ENCODE peak calls at places on chromosomes 4 and X, in four cellular contexts. L, G, K and T are unnamed samples.

GRCh38 chr4:96035727-96036126 is 195.8 kb downstream of the PDHA2 start:
- DNase-seq in G (no peak), K (peak; percentile 52), L (no peak), T (peak; percentile 23)

GRCh38 chr4:153204247-153205027 is at the start of gene TRIM2:
- DNase-seq in G (no peak), L (peak; percentile 66), K (peak; percentile 85), T (peak; percentile 78)

GRCh38 chrX:78092296-78092695 is 11.8 kb upstream of the PGK1 start:
- DNase-seq in L (peak; percentile 24), G (peak; percentile 39), K (peak; percentile 52), T (peak; percentile 32)

GRCh38 chrX:45524296-45524695 is 323.6 kb upstream of the DIPK2B start:
- DNase-seq in L (no peak), G (no peak), K (no peak), T (no peak)

GRCh38 chr4:6154875-6155274 is 45.5 kb downstream of the JAKMIP1 start:
- DNase-seq in G (no peak), L (no peak), K (no peak), T (no peak)

GRCh38 chr4:7970031-7970946 is 30.6 kb upstream of the AFAP1 start:
- DNase-seq in K (no peak), G (peak; percentile 26), L (peak; percentile 43), T (no peak)

GRCh38 chr4:112343330-112343729 is 46.2 kb downstream of the ALPK1 start:
- DNase-seq in G (no peak), L (no peak), K (no peak), T (no peak)

GRCh38 chr4:98289375-98289774 is 28.2 kb downstream of the RAP1GDS1 start:
- DNase-seq in G (no peak), L (no peak), K (no peak), T (no peak)

GRCh38 chr4:16550488-16550980 is 324.3 kb upstream of the TAPT1 start:
- DNase-seq in K (no peak), L (no peak), G (no peak), T (no peak)

GRCh38 chr4:67687639-67688038 is 13.3 kb downstream of the UBA6 start:
- DNase-seq in L (peak; percentile 74), K (no peak), G (no peak), T (no peak)

GRCh38 chr4:7334521-7335275 is 100.0 kb downstream of the PSAPL1 start:
- DNase-seq in G (no peak), K (no peak), L (no peak), T (peak; percentile 72)

GRCh38 chr4:86493460-86493859 is 100.7 kb upstream of the PTPN13 start:
- DNase-seq in G (no peak), K (no peak), L (peak; percentile 62), T (no peak)

GRCh38 chr4:53547983-53548382 is 43.3 kb downstream of the LNX1 start:
- DNase-seq in G (no peak), L (peak; percentile 56), K (no peak), T (no peak)

GRCh38 chrX:2781226-2781571 is 29.4 kb downstream of the XG start:
- DNase-seq in K (no peak), L (no peak), G (no peak), T (peak; percentile 61)

GRCh38 chr4:1222938-1223690 is 25.8 kb downstream of the CTBP1 start:
- DNase-seq in L (no peak), K (no peak), G (no peak), T (no peak)

GRCh38 chrX:122504026-122504425 is 680.1 kb upstream of the GRIA3 start:
- DNase-seq in K (no peak), G (no peak), L (peak; percentile 25), T (no peak)

GRCh38 chr4:152805071-152805650 is 25.4 kb downstream of the ARFIP1 start:
- DNase-seq in L (no peak), G (no peak), K (no peak), T (no peak)

GRCh38 chr4:158758142-158758541 is 10.7 kb upstream of the FNIP2 start:
- DNase-seq in K (no peak), L (peak; percentile 66), G (no peak), T (no peak)

GRCh38 chr4:59122626-59123025 is 2012.4 kb upstream of the IGFBP7 start:
- DNase-seq in L (no peak), K (no peak), G (no peak), T (peak; percentile 40)

GRCh38 chr4:186149872-186150271 is 41.5 kb upstream of the CYP4V2 start:
- DNase-seq in G (no peak), L (peak; percentile 57), K (peak; percentile 21), T (peak; percentile 55)

GRCh38 chr4:152485726-152486276 is 50.1 kb downstream of the FBXW7 start:
- DNase-seq in G (peak; percentile 30), L (peak; percentile 71), K (no peak), T (no peak)

GRCh38 chr4:72909461-72909860 is 160.1 kb downstream of the COX18 start:
- DNase-seq in K (peak; percentile 45), G (no peak), L (peak; percentile 23), T (peak; percentile 18)

GRCh38 chrX:110086162-110086915 is 83.4 kb downstream of the TMEM164 start:
- DNase-seq in G (no peak), K (no peak), L (peak; percentile 17), T (no peak)

GRCh38 chrX:155632424-155633100 is 19.8 kb upstream of the TMLHE start:
- DNase-seq in K (no peak), L (peak; percentile 4), G (no peak), T (no peak)

GRCh38 chr4:72631296-72631695 is 62.3 kb upstream of the ADAMTS3 start:
- DNase-seq in G (no peak), L (peak; percentile 84), K (no peak), T (no peak)

GRCh38 chr4:180766903-180767302 is 1476.3 kb upstream of the TENM3 start:
- DNase-seq in L (no peak), K (no peak), G (no peak), T (no peak)

GRCh38 chr4:60589425-60589824 is 610.7 kb upstream of the ADGRL3 start:
- DNase-seq in L (no peak), K (no peak), G (no peak), T (no peak)

GRCh38 chr4:78642934-78643333 is 91.4 kb downstream of the ANXA3 start:
- DNase-seq in L (no peak), G (no peak), K (no peak), T (no peak)

GRCh38 chrX:103197721-103198306 is 17.1 kb upstream of the BEX4 start:
- DNase-seq in K (no peak), G (no peak), L (peak; percentile 42), T (no peak)

GRCh38 chr4:142329304-142329703 is 516.8 kb downstream of the INPP4B start:
- DNase-seq in K (no peak), L (no peak), G (no peak), T (no peak)

GRCh38 chr4:55215087-55215486 is 89.7 kb upstream of the KDR start:
- DNase-seq in K (no peak), G (no peak), L (no peak), T (no peak)

GRCh38 chrX:63434206-63434605 is 83.1 kb upstream of the SPIN4 start:
- DNase-seq in K (no peak), L (no peak), G (no peak), T (no peak)
- H3K4me3 ChIP-seq in K (no peak overlapping the region), L (no peak overlapping the region), G (no peak overlapping the region), T (no peak overlapping the region)

DNA sequence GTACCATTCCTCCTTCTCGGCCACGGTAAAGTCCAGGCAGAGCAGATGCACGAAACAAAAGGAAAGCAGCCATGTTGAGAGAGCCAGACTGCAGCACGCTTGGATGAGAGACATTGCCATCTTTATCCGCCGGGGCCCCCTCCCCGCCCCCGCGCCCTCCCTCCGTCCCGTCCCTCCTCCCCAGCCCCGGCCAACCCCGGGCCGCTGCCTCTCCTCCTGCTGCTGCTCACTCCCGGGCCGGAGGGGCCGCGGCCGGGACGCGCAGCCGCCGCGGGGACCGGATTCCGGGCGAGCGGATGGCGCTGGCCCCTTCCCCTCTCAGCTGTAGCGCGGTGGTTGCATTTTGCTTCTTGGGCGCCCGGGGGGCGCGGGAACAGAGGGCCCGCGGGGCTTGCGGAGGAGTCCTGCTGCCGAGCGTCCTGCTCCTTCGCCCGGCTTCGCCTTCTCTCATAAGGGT is 552 bp downstream of the RNF150 start:
- DNase-seq in G (no peak), K (peak; percentile 73), L (peak; percentile 72), T (no peak)
- H3K27ac ChIP-seq in G (no peak overlapping the region), K (peak overlapping the region; percentile 71), L (peak overlapping the region; percentile 15), T (no peak overlapping the region)

GRCh38 chrX:16175329-16175728 is 8.0 kb downstream of the MAGEB17 start:
- DNase-seq in G (no peak), K (no peak), L (no peak), T (no peak)

GRCh38 chrX:16172391-16172790 is 5.1 kb downstream of the MAGEB17 start:
- DNase-seq in G (no peak), K (no peak), L (no peak), T (no peak)

GRCh38 chrX:16167181-16167580 is at the start of gene MAGEB17:
- DNase-seq in K (no peak), L (no peak), G (no peak), T (no peak)

GRCh38 chrX:16171039-16171438 is 3.8 kb downstream of the MAGEB17 start:
- DNase-seq in L (no peak), K (no peak), G (no peak), T (no peak)

GRCh38 chrX:16171944-16172343 is 4.7 kb downstream of the MAGEB17 start:
- DNase-seq in L (no peak), K (no peak), G (no peak), T (no peak)
- H3K27me3 ChIP-seq in L (no peaks in the 10 kb centered on the region), K (no peaks in the 10 kb centered on the region), G (no peaks in the 10 kb centered on the region), T (peaks cover 53% of the 10 kb centered on the region)

DNA sequence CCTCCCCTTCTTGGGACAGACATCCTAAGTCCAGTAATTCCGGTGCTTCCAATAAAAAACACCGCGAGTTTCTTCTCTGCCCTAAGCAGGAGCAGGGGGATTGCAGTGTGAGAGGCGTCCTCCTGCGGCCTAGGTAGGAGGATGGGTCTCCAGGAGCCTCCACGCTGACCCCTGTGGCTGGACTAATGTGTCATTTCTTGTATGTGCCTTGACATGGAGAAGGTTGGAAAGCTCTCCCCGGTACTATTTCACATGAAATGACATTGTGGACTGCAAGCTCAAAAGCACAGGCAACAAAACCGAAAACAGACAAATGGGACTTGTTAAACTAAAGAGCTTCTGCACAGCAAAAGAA is 66.6 kb upstream of the ENPP6 start:
- DNase-seq in K (no peak), L (no peak), G (no peak), T (no peak)
- H3K4me3 ChIP-seq in K (no peak overlapping the region), L (no peak overlapping the region), G (no peak overlapping the region), T (no peak overlapping the region)

GRCh38 chr4:147777456-147778091 is 45.7 kb downstream of the ARHGAP10 start:
- DNase-seq in G (no peak), L (peak; percentile 45), K (no peak), T (no peak)
- H3K27ac ChIP-seq in G (no peak overlapping the region), L (no peak overlapping the region), K (no peak overlapping the region), T (no peak overlapping the region)

DNA sequence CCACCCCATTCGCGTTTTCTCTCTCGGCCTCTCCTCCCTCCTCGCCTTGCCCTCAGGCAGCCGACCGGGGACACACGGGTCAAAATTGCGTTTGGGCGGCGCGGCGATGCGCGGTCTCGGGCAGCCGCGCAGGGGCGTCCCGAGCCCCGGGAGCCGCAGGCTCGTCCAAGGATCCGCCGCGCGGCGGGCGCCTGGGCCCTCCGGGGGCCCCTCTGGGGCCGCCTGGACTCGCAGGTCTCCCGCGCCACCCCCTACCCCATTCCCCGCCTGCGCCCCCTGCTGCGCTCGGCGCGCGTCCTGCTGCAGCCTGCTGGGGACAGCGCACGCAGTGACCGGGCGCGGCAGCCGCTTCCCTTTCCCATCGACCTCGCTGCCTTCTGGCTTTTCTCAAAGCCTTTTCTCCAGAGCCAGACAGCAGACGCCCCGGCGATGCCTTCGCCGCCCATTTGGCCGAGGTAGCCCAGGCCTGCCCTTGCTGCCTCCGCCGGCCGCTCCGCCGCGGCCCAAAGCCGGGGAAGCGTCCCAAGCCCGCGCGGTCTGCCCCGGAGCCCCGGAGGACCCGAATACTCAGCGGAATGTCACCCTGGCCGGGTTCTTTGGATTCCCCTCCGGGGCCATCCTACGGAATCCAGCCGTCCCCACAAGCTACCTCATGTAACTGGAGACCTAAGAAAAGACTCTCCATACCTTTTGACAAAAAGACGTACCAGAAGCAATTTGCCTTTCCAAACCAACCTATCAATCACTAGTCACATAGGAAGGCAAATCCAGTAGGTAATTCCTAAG is 16.5 kb downstream of the POU4F2 start:
- DNase-seq in L (peak; percentile 47), K (peak; percentile 89), G (no peak), T (peak; percentile 91)
- H3K27me3 ChIP-seq in L (peaks cover 55% of the 10 kb centered on the region), K (peaks cover 55% of the 10 kb centered on the region), G (peaks cover 8% of the 10 kb centered on the region), T (no peaks in the 10 kb centered on the region)